ENCODE peak calls at places on chromosome 17, in four cellular contexts. M, X, H and C are unnamed samples.

GRCh38 chr17:73068322-73069153 is 23.9 kb downstream of the SLC39A11 start:
- DNase-seq in M (no peak), H (peak; percentile 99), X (no peak), C (no peak)

GRCh38 chr17:62995377-62995885 is 29.4 kb downstream of the TANC2 start:
- DNase-seq in X (no peak), M (peak; percentile 73), H (peak; percentile 20), C (no peak)

GRCh38 chr17:82095777-82096708 is 2.0 kb downstream of the FASN start:
- DNase-seq in M (no peak), H (no peak), X (no peak), C (no peak)

GRCh38 chr17:73342057-73342522 is 30.3 kb upstream of the CDC42EP4 start:
- DNase-seq in M (no peak), X (peak; percentile 70), H (no peak), C (peak; percentile 20)

GRCh38 chr17:82942166-82943130 is 102.6 kb upstream of the ZNF750 start:
- DNase-seq in M (no peak), X (no peak), H (no peak), C (no peak)

GRCh38 chr17:48444531-48445247 is 14.7 kb upstream of the SKAP1 start:
- DNase-seq in M (peak; percentile 34), X (no peak), H (no peak), C (no peak)

GRCh38 chr17:7992924-7993323 is 9.5 kb upstream of the GUCY2D start:
- DNase-seq in M (no peak), H (no peak), X (no peak), C (no peak)

GRCh38 chr17:30905742-30906100 is 317 bp downstream of the TEFM start:
- DNase-seq in H (no peak), M (no peak), X (no peak), C (no peak)

GRCh38 chr17:39738568-39738901 is 797 bp downstream of the GRB7 start:
- DNase-seq in H (peak; percentile 50), X (no peak), M (peak; percentile 49), C (no peak)

GRCh38 chr17:40605301-40605700 is 40.0 kb upstream of the CCR7 start:
- DNase-seq in X (no peak), H (no peak), M (no peak), C (no peak)

GRCh38 chr17:39547713-39548478 is 59.8 kb downstream of the NEUROD2 start:
- DNase-seq in X (no peak), M (peak; percentile 75), H (peak; percentile 50), C (peak; percentile 31)

GRCh38 chr17:34445145-34445544 is 82.1 kb upstream of the CCL1 start:
- DNase-seq in M (no peak), H (no peak), X (no peak), C (no peak)

GRCh38 chr17:27816946-27817345 is 16.6 kb upstream of the NOS2 start:
- DNase-seq in H (no peak), M (no peak), X (no peak), C (no peak)

GRCh38 chr17:47615766-47616424 is 33.8 kb upstream of the KPNB1 start:
- DNase-seq in H (peak; percentile 52), X (no peak), M (peak; percentile 64), C (peak; percentile 16)

GRCh38 chr17:14513835-14514234 is 213.0 kb downstream of the HS3ST3B1 start:
- DNase-seq in H (no peak), X (no peak), M (no peak), C (no peak)

GRCh38 chr17:31512104-31512740 is 120.7 kb downstream of the RAB11FIP4 start:
- DNase-seq in X (no peak), H (no peak), M (no peak), C (no peak)

GRCh38 chr17:17537311-17538099 is 41.3 kb upstream of the RASD1 start:
- DNase-seq in X (no peak), M (no peak), H (no peak), C (no peak)

GRCh38 chr17:33516645-33517044 is 223.6 kb upstream of the ASIC2 start:
- DNase-seq in M (no peak), H (no peak), X (no peak), C (no peak)

GRCh38 chr17:8964801-8965393 is 610 bp downstream of the PIK3R5 start:
- DNase-seq in H (no peak), M (no peak), X (no peak), C (no peak)

GRCh38 chr17:31541559-31541958 is 150.1 kb downstream of the RAB11FIP4 start:
- DNase-seq in H (peak; percentile 56), X (no peak), M (peak; percentile 43), C (no peak)

GRCh38 chr17:55212880-55213279 is 51.9 kb upstream of the HLF start:
- DNase-seq in H (no peak), X (no peak), M (no peak), C (no peak)

GRCh38 chr17:19363460-19364035 is 1.0 kb upstream of the B9D1 start:
- DNase-seq in X (no peak), M (no peak), H (no peak), C (no peak)

GRCh38 chr17:19361326-19361725 is 1.2 kb downstream of the B9D1 start:
- DNase-seq in M (peak; percentile 33), H (no peak), X (no peak), C (no peak)

GRCh38 chr17:19361975-19362292 is 589 bp downstream of the B9D1 start:
- DNase-seq in H (no peak), M (no peak), X (no peak), C (no peak)

GRCh38 chr17:19362293-19363113 is at the start of gene B9D1:
- DNase-seq in H (peak; percentile 77), X (peak; percentile 73), M (peak; percentile 91), C (peak; percentile 73)

GRCh38 chr17:19363114-19363438 is 553 bp upstream of the B9D1 start:
- DNase-seq in H (no peak), X (no peak), M (no peak), C (no peak)
- H2AFZ ChIP-seq in H (no peak overlapping the region), X (no peak overlapping the region), M (peak overlapping the region; percentile 98), C (peak overlapping the region; percentile 98)

GRCh38 chr17:21282850-21283249 is 1.7 kb upstream of the MAP2K3 start:
- DNase-seq in M (no peak), X (no peak), H (no peak), C (no peak)

GRCh38 chr17:21285164-21286065 is 904 bp downstream of the MAP2K3 start:
- DNase-seq in H (no peak), M (peak; percentile 20), X (no peak), C (no peak)

GRCh38 chr17:21284319-21285163 is at the start of gene MAP2K3:
- DNase-seq in X (peak; percentile 98), M (peak; percentile 97), H (peak; percentile 97), C (peak; percentile 88)

GRCh38 chr17:21282231-21282630 is 2.3 kb upstream of the MAP2K3 start:
- DNase-seq in H (no peak), X (no peak), M (no peak), C (no peak)

DNA sequence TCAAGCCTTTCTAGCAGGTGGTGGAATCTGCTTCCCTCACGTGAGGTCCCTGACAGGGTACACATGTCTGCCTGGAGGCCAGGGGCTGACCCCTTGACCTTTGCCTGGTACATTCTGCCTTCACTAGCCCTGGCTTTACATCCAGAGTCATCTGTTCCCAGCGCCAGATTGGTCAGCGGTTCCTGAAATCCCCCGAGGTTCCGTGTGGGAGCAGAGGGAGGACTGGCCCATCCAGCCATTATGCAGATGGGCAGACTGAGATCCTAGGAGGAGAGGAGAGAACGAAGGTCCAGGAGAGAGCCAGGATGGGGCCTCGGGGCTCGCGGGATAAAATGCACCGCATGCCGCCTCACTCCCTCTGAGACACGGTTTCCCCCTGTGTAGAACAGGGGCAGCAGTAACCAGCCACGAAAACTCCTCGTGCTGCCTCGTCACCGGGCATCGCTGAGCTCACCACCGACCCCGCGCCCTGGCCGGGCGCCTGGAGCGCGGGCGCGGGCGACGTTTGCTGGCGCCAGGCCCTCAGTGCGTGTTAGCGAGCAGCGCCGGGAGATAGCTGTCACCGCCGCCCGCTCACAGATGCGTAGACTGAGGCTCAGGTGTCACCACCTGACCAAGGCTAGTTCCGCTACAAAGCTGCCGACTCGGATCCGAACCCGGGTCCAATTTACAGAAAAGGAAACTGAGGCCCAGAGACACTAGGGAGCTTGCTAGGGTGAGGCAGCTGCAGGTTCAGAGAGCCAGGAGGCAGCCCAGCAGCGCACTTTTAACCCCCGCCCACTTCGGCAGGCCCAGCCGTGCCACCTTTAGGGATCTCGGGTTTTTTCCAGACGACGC is 811 bp upstream of the MAP2K3 start:
- DNase-seq in H (no peak), M (no peak), X (no peak), C (no peak)
- TF ChIP-seq KDM1A in H (peak; percentile 71), M (no peak), X (peak; percentile 74), C (no peak)

GRCh38 chr17:59506907-59507726 is 58.3 kb upstream of the DHX40 start:
- DNase-seq in X (no peak), M (no peak), H (no peak), C (no peak)
- H2AFZ ChIP-seq in X (no peak overlapping the region), M (no peak overlapping the region), H (no peak overlapping the region), C (no peak overlapping the region)

GRCh38 chr17:71496552-71496951 is 624.3 kb upstream of the SOX9 start:
- DNase-seq in X (no peak), H (no peak), M (no peak), C (no peak)

GRCh38 chr17:71495420-71495819 is 625.4 kb upstream of the SOX9 start:
- DNase-seq in H (no peak), M (no peak), X (no peak), C (no peak)

GRCh38 chr17:71494456-71494855 is 626.4 kb upstream of the SOX9 start:
- DNase-seq in H (no peak), X (no peak), M (no peak), C (no peak)

GRCh38 chr17:71494045-71494444 is 626.8 kb upstream of the SOX9 start:
- DNase-seq in M (no peak), H (no peak), X (no peak), C (no peak)
- TF ChIP-seq KDM1A in M (no peak), H (no peak), X (no peak), C (no peak)

GRCh38 chr17:56523042-56523441 is 70.5 kb upstream of the NOG start:
- DNase-seq in M (no peak), X (no peak), H (no peak), C (no peak)

DNA sequence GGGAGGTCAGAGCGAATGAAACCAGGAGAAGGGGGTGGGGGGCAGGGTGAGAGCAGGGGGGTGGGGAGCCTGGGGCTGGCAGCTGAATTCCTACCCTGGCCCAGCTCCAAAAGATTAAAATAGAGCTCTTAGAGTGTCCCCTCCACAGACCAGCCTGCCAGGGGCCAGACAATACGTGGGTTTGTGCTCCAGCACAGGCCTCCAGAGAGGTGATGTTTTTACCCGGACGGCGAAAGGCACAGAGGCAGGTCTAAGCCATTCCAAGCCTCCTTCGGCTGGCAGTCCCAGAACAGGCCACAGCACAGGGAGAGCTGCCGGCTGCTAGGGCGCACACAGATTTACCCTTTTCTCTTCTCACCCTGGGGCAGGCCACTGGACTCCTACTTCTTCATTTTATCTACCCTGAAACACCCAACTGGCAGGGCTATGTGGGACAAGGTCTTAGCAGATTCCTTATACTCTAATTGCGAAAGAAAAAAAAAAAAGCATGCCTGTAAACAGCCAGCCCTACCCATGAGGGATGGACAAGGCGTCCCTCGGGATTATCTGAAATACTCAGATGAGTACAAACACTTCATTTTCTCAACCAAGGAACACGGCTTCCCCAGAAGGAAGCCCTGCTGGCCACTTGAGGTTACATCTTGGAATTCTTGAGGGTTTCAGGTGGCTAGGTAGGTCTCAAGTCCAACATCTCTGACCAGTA is 71.9 kb upstream of the NOG start:
- DNase-seq in M (no peak), X (no peak), H (no peak), C (no peak)
- H2AFZ ChIP-seq in M (no peak overlapping the region), X (peak overlapping the region; percentile 63), H (no peak overlapping the region), C (no peak overlapping the region)

DNA sequence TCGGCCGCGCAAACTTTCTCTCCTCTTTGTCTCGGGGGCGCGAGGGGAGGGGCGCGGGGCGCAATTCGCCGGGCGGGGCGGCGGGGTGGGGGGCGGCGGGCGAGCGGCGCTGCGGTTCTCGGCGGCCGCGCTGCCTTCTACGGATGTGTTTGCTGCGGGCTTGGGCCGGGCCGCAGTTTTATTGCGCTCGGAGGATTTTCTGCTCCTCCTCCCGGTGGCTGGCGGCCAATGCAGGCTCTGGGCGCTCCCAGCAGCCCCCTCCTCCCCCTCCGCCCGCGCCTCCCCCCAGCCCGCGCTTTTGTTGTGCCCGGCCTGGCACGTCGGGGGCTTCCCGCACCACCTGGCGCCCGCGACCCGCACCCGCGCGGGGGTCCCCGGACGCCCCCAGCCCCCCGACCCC is at the start of gene TIMP2:
- DNase-seq in X (peak; percentile 58), M (peak; percentile 56), H (peak; percentile 70), C (no peak)
- TF ChIP-seq KDM1A in X (no peak), M (no peak), H (no peak), C (no peak)